ENCODE peak calls at places on chromosomes 13 and 19, in six cellular contexts. R is MM.1S; G is stimulated activated CD8-positive, alpha-beta memory T cell treated with anti-CD3 and anti-CD28 coated beads, Interleukin-2, amount 100 ng/mL, for 1 hour; A is trophoblast cell; N is T-helper 2 cell; V is activated CD4-positive, CD25-positive, alpha-beta regulatory T cell. S is an unnamed sample.

GRCh38 chr19:12778020-12778904 is 2.9 kb upstream of the HOOK2 start:
- DNase-seq in G (no peak), V (no peak), N (peak; percentile 29), R (peak; percentile 27), A (no peak), S (peak; percentile 73)

GRCh38 chr13:62919491-62919890 is 1503.8 kb upstream of the PCDH20 start:
- DNase-seq in A (no peak), V (no peak), R (no peak), N (no peak), G (no peak), S (no peak)

GRCh38 chr19:4338441-4339350 is at the start of gene STAP2:
- DNase-seq in V (no peak), A (peak; percentile 86), G (no peak), R (peak; percentile 36), N (no peak), S (peak; percentile 36)

GRCh38 chr13:112885782-112886268 is 83.2 kb upstream of the MCF2L start:
- DNase-seq in G (no peak), V (no peak), N (no peak), A (peak; percentile 74), R (no peak), S (peak; percentile 83)

GRCh38 chr13:105998233-105998550 is 537.3 kb downstream of the EFNB2 start:
- DNase-seq in V (no peak), A (no peak), N (no peak), R (no peak), G (no peak), S (no peak)

GRCh38 chr13:75329723-75330122 is 152.2 kb downstream of the TBC1D4 start:
- DNase-seq in A (peak; percentile 79), N (no peak), G (no peak), V (no peak), R (no peak), S (no peak)

GRCh38 chr19:7679017-7679720 is 1.5 kb upstream of the TRAPPC5 start:
- DNase-seq in R (peak; percentile 23), V (peak; percentile 43), G (no peak), N (peak; percentile 54), A (peak; percentile 38), S (no peak)

GRCh38 chr13:30156826-30157615 is 150.3 kb downstream of the KATNAL1 start:
- DNase-seq in G (no peak), N (no peak), V (no peak), A (no peak), R (no peak), S (no peak)

S was measured in endothelial cell of umbilical vein.